ENCODE peak calls at places on chromosomes 2 and 18, in eight cellular contexts. R is stimulated activated CD4-positive, alpha-beta T cell treated with anti-CD3 and anti-CD28 coated beads, TNF-alpha, amount 100 ng/mL, for 48 hours; X is amygdala; F is activated T-helper 1 cell treated with anti-CD3 and anti-CD28 coated beads, Interleukin-12 subunit alpha, Interleukin-12 subunit beta, Interleukin-2, Interleukin-4 antibody, amounts not matched to agents 30 ng/mL and 10 ng/mL and 1 ng/mL, durations not matched to agents 14 hours and 24 hours and 36 hours; L is NCI-H1436; M is B cell; K is foreskin melanocyte; G is germinal center. J is an unnamed sample.

GRCh38 chr2:112062894-112063293 is 7.8 kb downstream of the TMEM87B start:
- DNase-seq in G (no peak), F (no peak), R (no peak), L (no peak), K (no peak), X (no peak), M (no peak), J (no peak)

GRCh38 chr2:224166661-224167060 is 127.6 kb upstream of the SERPINE2 start:
- DNase-seq in R (no peak), G (no peak), X (no peak), L (no peak), K (no peak), M (no peak), F (no peak), J (no peak)

GRCh38 chr2:53941749-53942148 is 29.0 kb downstream of the PSME4 start:
- DNase-seq in M (no peak), R (no peak), G (no peak), K (no peak), F (no peak), X (no peak), L (no peak), J (no peak)

GRCh38 chr18:46497129-46497528 is 159.9 kb downstream of the LOXHD1 start:
- DNase-seq in M (no peak), X (no peak), K (no peak), G (no peak), F (peak; percentile 8), L (no peak), R (no peak), J (peak; percentile 68)

GRCh38 chr18:44805643-44806042 is 125.0 kb downstream of the SETBP1 start:
- DNase-seq in R (no peak), F (no peak), M (no peak), L (no peak), K (no peak), X (no peak), G (no peak), J (no peak)

GRCh38 chr2:73284296-73285161 is at the start of gene FBXO41:
- DNase-seq in F (peak; percentile 68), L (peak; percentile 53), K (no peak), G (peak; percentile 80), M (peak; percentile 73), R (peak; percentile 44), X (peak; percentile 62), J (peak; percentile 80)

GRCh38 chr2:112884869-112885502 is 26.0 kb upstream of the IL37 start:
- DNase-seq in K (no peak), M (peak; percentile 64), F (peak; percentile 64), L (no peak), X (no peak), G (peak; percentile 76), R (peak; percentile 73), J (peak; percentile 38)

GRCh38 chr2:192288290-192288689 is 93.6 kb upstream of the TMEFF2 start:
- DNase-seq in R (no peak), K (no peak), G (no peak), X (no peak), F (no peak), M (no peak), L (peak; percentile 8), J (no peak)

GRCh38 chr18:76558881-76559667 is 64.0 kb upstream of the ZNF516 start:
- DNase-seq in L (no peak), M (no peak), R (no peak), F (no peak), K (no peak), X (no peak), G (no peak), J (no peak)

GRCh38 chr18:44520981-44521672 is 159.6 kb upstream of the SETBP1 start:
- DNase-seq in M (no peak), K (no peak), G (no peak), F (no peak), X (no peak), R (no peak), L (no peak), J (no peak)

GRCh38 chr18:62799977-62800376 is 84.6 kb downstream of the PHLPP1 start:
- DNase-seq in G (no peak), M (no peak), R (no peak), L (no peak), F (no peak), X (no peak), K (no peak), J (no peak)

J was measured in Kasumi-1.